ENCODE peak calls at places on chromosomes 11 and 22, in eight cellular contexts. One of them, this sample, is unnamed.

GRCh38 chr11:90867416-90867815 is 644.6 kb upstream of the CHORDC1 start:
- DNase-seq in dermis microvascular lymphatic vessel endothelial cell: no peak
- DNase-seq in amniotic epithelial cell: no peak
- DNase-seq in AG09319: no peak
- DNase-seq in kidney glomerular epithelial cell: no peak
- DNase-seq in Daoy: no peak
- DNase-seq in T1000: no peak
- DNase-seq in stomach: no peak
- DNase-seq in this sample: no peak

GRCh38 chr11:103110406-103110805 is 1.2 kb downstream of the DYNC2H1 start:
- DNase-seq in dermis microvascular lymphatic vessel endothelial cell: no peak
- DNase-seq in amniotic epithelial cell: peak
- DNase-seq in stomach: no peak
- DNase-seq in kidney glomerular epithelial cell: no peak
- DNase-seq in AG09319: no peak
- DNase-seq in Daoy: no peak
- DNase-seq in T1000: no peak
- DNase-seq in this sample: no peak

GRCh38 chr11:35856756-35857155 is 87.1 kb upstream of the LDLRAD3 start:
- DNase-seq in dermis microvascular lymphatic vessel endothelial cell: no peak
- DNase-seq in amniotic epithelial cell: no peak
- DNase-seq in stomach: no peak
- DNase-seq in kidney glomerular epithelial cell: no peak
- DNase-seq in T1000: no peak
- DNase-seq in Daoy: no peak
- DNase-seq in AG09319: no peak
- DNase-seq in this sample: no peak

GRCh38 chr22:25746012-25746373 is 4.0 kb downstream of the MYO18B start:
- DNase-seq in kidney glomerular epithelial cell: peak
- DNase-seq in dermis microvascular lymphatic vessel endothelial cell: no peak
- DNase-seq in amniotic epithelial cell: peak
- DNase-seq in T1000: no peak
- DNase-seq in Daoy: peak
- DNase-seq in AG09319: no peak
- DNase-seq in stomach: no peak
- DNase-seq in this sample: no peak

GRCh38 chr11:130624946-130625345 is 176.5 kb downstream of the ADAMTS15 start:
- DNase-seq in dermis microvascular lymphatic vessel endothelial cell: no peak
- DNase-seq in T1000: no peak
- DNase-seq in stomach: no peak
- DNase-seq in AG09319: no peak
- DNase-seq in kidney glomerular epithelial cell: no peak
- DNase-seq in Daoy: peak
- DNase-seq in amniotic epithelial cell: no peak
- DNase-seq in this sample: no peak

GRCh38 chr11:86395061-86395551 is 20.4 kb downstream of the CCDC81 start:
- DNase-seq in stomach: no peak
- DNase-seq in Daoy: no peak
- DNase-seq in kidney glomerular epithelial cell: no peak
- DNase-seq in T1000: no peak
- DNase-seq in AG09319: peak
- DNase-seq in dermis microvascular lymphatic vessel endothelial cell: no peak
- DNase-seq in amniotic epithelial cell: peak
- DNase-seq in this sample: no peak

GRCh38 chr22:35393116-35394010 is 6.6 kb upstream of the MCM5 start:
- DNase-seq in kidney glomerular epithelial cell: no peak
- DNase-seq in amniotic epithelial cell: no peak
- DNase-seq in AG09319: no peak
- DNase-seq in Daoy: no peak
- DNase-seq in dermis microvascular lymphatic vessel endothelial cell: no peak
- DNase-seq in stomach: no peak
- DNase-seq in T1000: no peak
- DNase-seq in this sample: no peak

GRCh38 chr22:42343136-42343484 is 72.7 kb upstream of the TCF20 start:
- DNase-seq in T1000: no peak
- DNase-seq in dermis microvascular lymphatic vessel endothelial cell: no peak
- DNase-seq in Daoy: peak
- DNase-seq in amniotic epithelial cell: no peak
- DNase-seq in AG09319: no peak
- DNase-seq in stomach: no peak
- DNase-seq in kidney glomerular epithelial cell: no peak
- DNase-seq in this sample: no peak

This sample was measured in smooth muscle cell of the brain vasculature.